ENCODE peak calls at places on chromosomes 7 and 10, in four cellular contexts. J is H9, L is neuronal stem cell, T is SK-N-SH. B is an unnamed sample.

GRCh38 chr7:84070770-84071169 is 123.8 kb downstream of the SEMA3A start:
- DNase-seq in L (no peak), J (no peak), T (no peak), B (no peak)

GRCh38 chr10:70762441-70763177 is 22.6 kb downstream of the TBATA start:
- DNase-seq in J (no peak), L (no peak), T (no peak), B (no peak)

GRCh38 chr7:131945948-131946525 is 389.6 kb upstream of the PODXL start:
- DNase-seq in L (no peak), T (peak; percentile 40), J (no peak), B (no peak)

GRCh38 chr7:102167254-102167653 is 119.4 kb upstream of the SH2B2 start:
- DNase-seq in T (no peak), J (no peak), L (no peak), B (no peak)

GRCh38 chr7:103689262-103689661 is 243.3 kb upstream of the SLC26A5 start:
- DNase-seq in L (no peak), J (no peak), T (no peak), B (no peak)

GRCh38 chr7:3210531-3210930 is 90.5 kb upstream of the SDK1 start:
- DNase-seq in L (no peak), T (peak; percentile 55), J (peak; percentile 59), B (no peak)

GRCh38 chr10:116610443-116611152 is 10.2 kb upstream of the PNLIPRP2 start:
- DNase-seq in L (no peak), J (no peak), T (no peak), B (no peak)

GRCh38 chr10:81548160-81548559 is 326.8 kb upstream of the NRG3 start:
- DNase-seq in L (no peak), T (no peak), J (peak; percentile 24), B (no peak)

GRCh38 chr7:93156884-93157283 is 8.7 kb upstream of the SAMD9L start:
- DNase-seq in J (no peak), T (no peak), L (no peak), B (no peak)

GRCh38 chr7:33185786-33186185 is 56.4 kb downstream of the BBS9 start:
- DNase-seq in J (no peak), L (peak; percentile 53), T (peak; percentile 63), B (peak; percentile 18)

GRCh38 chr10:127071126-127071525 is 125.3 kb downstream of the INSYN2A start:
- DNase-seq in T (no peak), J (no peak), L (no peak), B (no peak)

GRCh38 chr7:149422914-149423285 is 38.0 kb downstream of the ZNF777 start:
- DNase-seq in L (no peak), J (peak; percentile 56), T (no peak), B (no peak)

GRCh38 chr10:124086097-124086710 is 7.2 kb downstream of the CHST15 start:
- DNase-seq in J (no peak), T (no peak), L (no peak), B (no peak)

GRCh38 chr10:44384601-44385422 is at the start of gene CXCL12:
- DNase-seq in L (no peak), J (peak; percentile 78), T (peak; percentile 57), B (no peak)

GRCh38 chr10:44382131-44382858 is 2.6 kb downstream of the CXCL12 start:
- DNase-seq in J (peak; percentile 78), L (no peak), T (no peak), B (no peak)

GRCh38 chr10:44382981-44383748 is 1.7 kb downstream of the CXCL12 start:
- DNase-seq in L (no peak), T (no peak), J (peak; percentile 23), B (no peak)

GRCh38 chr10:44385423-44385725 is 477 bp upstream of the CXCL12 start:
- DNase-seq in J (no peak), T (no peak), L (no peak), B (no peak)

DNA sequence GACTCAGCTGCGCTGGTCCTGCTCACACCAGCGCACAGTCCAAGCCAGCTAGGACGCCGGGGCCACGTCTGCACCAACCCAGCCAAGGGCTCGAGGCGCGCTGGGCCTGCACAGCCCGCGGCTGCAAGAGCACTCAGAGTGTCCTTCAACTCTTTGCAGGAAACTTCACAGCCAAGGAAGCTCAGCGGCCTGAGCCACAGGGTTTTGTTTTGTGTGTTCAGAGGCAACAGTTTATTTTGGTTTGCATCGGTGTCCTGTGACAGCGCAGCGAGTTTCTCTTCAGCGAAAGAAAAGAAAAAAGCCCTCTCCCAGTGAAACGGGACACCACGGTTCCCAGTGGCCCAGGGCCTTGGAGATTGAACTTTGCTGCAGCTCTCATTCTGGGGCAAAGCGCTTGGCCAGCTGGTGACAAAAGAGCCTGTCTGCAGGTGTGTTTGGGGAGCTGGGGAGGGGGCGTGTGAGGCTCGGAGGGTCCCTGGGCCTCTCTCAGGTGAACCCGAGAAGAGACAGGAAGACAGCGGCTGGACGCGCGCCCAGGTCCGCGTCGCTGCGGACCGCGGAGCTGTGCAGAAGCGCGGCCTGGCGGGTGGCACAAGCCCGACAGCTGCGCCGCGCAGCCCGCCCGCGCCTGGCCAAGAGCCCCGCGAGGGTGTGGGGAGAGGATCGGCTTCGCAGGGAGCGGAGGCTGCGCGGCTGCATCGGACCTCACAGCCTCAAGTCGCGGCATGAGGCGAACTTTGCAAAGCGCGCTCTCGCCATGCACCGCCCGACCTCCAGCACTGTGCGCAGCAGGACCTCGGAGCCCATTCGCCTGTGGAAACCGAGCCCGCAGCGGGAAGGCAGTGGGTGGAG is 922 bp downstream of the CXCL12 start:
- DNase-seq in L (no peak), T (peak; percentile 43), J (peak; percentile 39), B (no peak)
- H3K27ac ChIP-seq in L (no peak overlapping the region), T (no peak overlapping the region), J (no peak overlapping the region), B (no peak overlapping the region)

DNA sequence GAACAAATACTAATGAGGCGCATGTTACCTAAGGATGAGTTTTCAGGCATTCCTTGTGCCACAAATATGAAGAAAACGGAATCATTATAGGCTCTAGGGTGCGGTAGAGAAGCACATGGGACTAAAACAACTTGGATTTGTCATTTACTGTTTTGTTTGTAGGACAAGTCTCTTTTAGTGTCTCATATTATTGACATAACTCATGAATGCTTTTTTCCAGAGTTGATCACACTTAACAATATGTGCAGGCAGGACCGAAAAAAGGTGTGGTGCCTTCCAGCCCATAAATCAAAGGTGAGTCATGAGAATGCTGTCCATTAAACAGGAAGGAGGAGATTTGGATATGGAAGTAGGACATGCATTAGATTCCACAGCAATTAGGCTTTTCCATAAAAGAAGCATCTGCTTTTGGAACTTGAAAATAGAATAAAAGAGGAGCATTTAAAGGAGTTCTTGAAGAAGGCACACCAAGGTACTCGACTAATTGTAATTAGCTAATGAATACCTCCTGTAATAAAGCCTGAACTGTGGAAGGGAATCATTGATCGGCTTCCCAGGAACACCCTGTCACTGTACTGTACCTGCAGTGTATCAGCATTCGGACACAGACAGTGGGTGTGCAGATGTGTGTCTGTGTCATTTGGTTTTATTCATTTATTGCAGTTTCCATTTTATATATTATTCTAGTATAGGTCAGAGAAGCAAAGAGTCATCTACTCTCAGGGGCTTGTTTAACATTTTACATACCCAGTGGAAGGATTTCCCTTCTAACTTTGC is 119.7 kb upstream of the KLF14 start:
- DNase-seq in T (no peak), J (no peak), L (no peak), B (no peak)
- H3K4me2 ChIP-seq in T (peak overlapping the region; percentile 5), J (no peak overlapping the region), L (no peak overlapping the region), B (no peak overlapping the region)

GRCh38 chr7:106075937-106076336 is 36.2 kb downstream of the SYPL1 start:
- DNase-seq in L (no peak), T (no peak), J (no peak), B (no peak)
- H3K4me1 ChIP-seq in L (peaks cover 6% of the 10 kb centered on the region), T (peaks cover 12% of the 10 kb centered on the region), J (no peaks in the 10 kb centered on the region), B (peaks cover 39% of the 10 kb centered on the region)

DNA sequence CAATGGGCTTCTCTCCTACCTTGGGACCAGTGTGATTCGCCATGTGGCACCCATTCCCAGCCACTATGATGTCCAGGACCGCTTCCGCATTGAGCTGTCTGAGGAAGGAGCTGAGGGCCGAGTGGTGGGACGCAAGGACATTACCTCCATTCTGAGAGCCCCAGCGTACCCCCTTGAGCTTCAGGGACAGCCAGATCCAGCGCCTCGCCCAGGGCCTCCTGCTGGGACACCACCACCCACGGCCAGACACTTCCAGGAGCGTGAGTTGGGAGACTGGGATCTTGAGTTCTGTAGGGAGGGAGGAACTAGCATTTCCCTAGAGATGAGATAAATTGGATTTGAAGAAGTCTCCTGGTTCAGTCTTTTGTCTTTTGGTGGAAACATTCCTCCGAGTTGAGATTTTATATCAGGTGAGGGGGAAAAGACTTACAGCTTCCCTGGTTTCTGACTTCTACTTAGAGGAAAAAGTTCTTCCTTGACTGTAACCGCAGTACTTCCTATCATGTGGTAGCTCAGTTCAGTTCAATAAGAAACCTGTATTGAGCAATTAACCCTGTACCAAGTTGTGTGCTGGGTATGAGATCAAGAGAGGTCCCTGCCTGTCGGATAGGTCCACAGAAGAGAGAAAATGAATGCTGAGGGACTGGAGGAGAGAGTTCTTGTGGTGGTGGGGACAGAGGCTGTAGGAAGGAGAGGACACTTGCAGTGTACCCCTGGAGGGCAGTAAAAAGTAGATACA is 1.3 kb downstream of the MOSPD3 start:
- DNase-seq in J (no peak), L (no peak), T (no peak), B (no peak)
- H3K27ac ChIP-seq in J (no peak overlapping the region), L (no peak overlapping the region), T (no peak overlapping the region), B (no peak overlapping the region)

GRCh38 chr10:48551796-48552591 is 52.9 kb downstream of the ARHGAP22 start:
- DNase-seq in T (peak; percentile 87), J (peak; percentile 44), L (peak; percentile 18), B (peak; percentile 52)
- H3K4me2 ChIP-seq in T (no peak overlapping the region), J (no peak overlapping the region), L (no peak overlapping the region), B (no peak overlapping the region)

DNA sequence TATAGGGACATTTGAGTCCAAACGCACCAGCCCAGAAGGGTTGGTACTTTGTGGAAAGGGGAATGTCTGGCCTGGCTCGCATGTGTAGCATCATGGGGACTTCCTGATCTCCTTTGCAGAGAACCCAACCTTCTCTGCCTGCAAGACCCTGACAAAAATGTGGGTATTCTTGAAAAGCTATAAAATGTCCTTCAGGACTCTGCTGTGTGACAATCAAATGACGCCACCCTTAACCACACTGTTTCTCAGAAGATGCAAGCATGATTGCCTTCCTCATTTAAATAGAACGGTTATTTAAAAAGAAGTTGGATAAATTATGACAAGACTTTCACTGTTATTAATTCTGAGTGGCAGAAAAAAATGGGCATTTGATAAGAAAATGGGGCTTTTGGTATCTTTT is 15.1 kb upstream of the GPR15LG start:
- DNase-seq in L (no peak), T (no peak), J (no peak), B (no peak)
- H3K4me1 ChIP-seq in L (no peaks in the 10 kb centered on the region), T (no peaks in the 10 kb centered on the region), J (peaks cover 16% of the 10 kb centered on the region), B (no peaks in the 10 kb centered on the region)

GRCh38 chr10:129959544-129960492 is 4.3 kb downstream of the EBF3 start:
- DNase-seq in L (peak; percentile 48), J (no peak), T (no peak), B (no peak)

GRCh38 chr10:129956902-129957673 is 7.0 kb downstream of the EBF3 start:
- DNase-seq in J (no peak), T (no peak), L (peak; percentile 26), B (no peak)

GRCh38 chr10:129960493-129961273 is 3.4 kb downstream of the EBF3 start:
- DNase-seq in T (no peak), J (no peak), L (peak; percentile 21), B (no peak)

GRCh38 chr10:129958118-129958685 is 5.9 kb downstream of the EBF3 start:
- DNase-seq in T (no peak), L (peak; percentile 49), J (no peak), B (no peak)

GRCh38 chr10:129958686-129959543 is 5.2 kb downstream of the EBF3 start:
- DNase-seq in J (peak; percentile 70), L (peak; percentile 48), T (no peak), B (no peak)
- H3K27ac ChIP-seq in J (no peak overlapping the region), L (no peak overlapping the region), T (no peak overlapping the region), B (no peak overlapping the region)

GRCh38 chr7:137751361-137752009 is 95.3 kb downstream of the DGKI start:
- DNase-seq in T (no peak), L (no peak), J (no peak), B (no peak)
- H3K4me2 ChIP-seq in T (no peak overlapping the region), L (no peak overlapping the region), J (no peak overlapping the region), B (no peak overlapping the region)